ENCODE peak calls at places on chromosomes 13 and 19, in five cellular contexts. P is lower lobe of right lung, C is activated B cell treated with CpG ODN at 0.5 μM for 24 hours, Y is AG04450, Z is GM20000. N is an unnamed sample.

GRCh38 chr19:16496613-16496983 is 404 bp downstream of the C19orf44 start:
- DNase-seq in P (no peak), C (no peak), Y (no peak), Z (no peak), N (no peak)

GRCh38 chr13:37226966-37227365 is 121.5 kb upstream of the CSNK1A1L start:
- DNase-seq in P (no peak), C (no peak), Y (peak), Z (no peak), N (no peak)

GRCh38 chr19:40163541-40164129 is 27.6 kb upstream of the MAP3K10 start:
- DNase-seq in P (no peak), C (no peak), Y (no peak), Z (peak), N (no peak)

GRCh38 chr13:52061587-52061986 is 37.1 kb downstream of the UTP14C start:
- DNase-seq in P (no peak), C (no peak), Y (no peak), Z (no peak), N (no peak)

GRCh38 chr13:21475115-21475514 is 16.0 kb upstream of the ZDHHC20 start:
- DNase-seq in P (no peak), C (no peak), Y (no peak), Z (no peak), N (no peak)

GRCh38 chr13:75480691-75481175 is 1.2 kb downstream of the TBC1D4 start:
- DNase-seq in P (peak), C (no peak), Y (no peak), Z (peak), N (no peak)

GRCh38 chr13:83350569-83350968 is 531.7 kb downstream of the SLITRK1 start:
- DNase-seq in P (no peak), C (no peak), Y (no peak), Z (no peak), N (no peak)

GRCh38 chr13:102138635-102139225 is 263.1 kb downstream of the FGF14 start:
- DNase-seq in P (no peak), C (no peak), Y (no peak), Z (no peak), N (no peak)

GRCh38 chr13:32334676-32335075 is 19.4 kb downstream of the BRCA2 start:
- DNase-seq in P (no peak), C (no peak), Y (no peak), Z (no peak), N (no peak)

GRCh38 chr19:3027292-3027691 is 1.8 kb downstream of the TLE2 start:
- DNase-seq in P (no peak), C (no peak), Y (no peak), Z (no peak), N (no peak)

GRCh38 chr19:36638862-36639510 is 27.7 kb downstream of the ZNF461 start:
- DNase-seq in P (no peak), C (no peak), Y (no peak), Z (no peak), N (no peak)

GRCh38 chr13:114339779-114340534 is 25.7 kb downstream of the CHAMP1 start:
- DNase-seq in P (no peak), C (no peak), Y (no peak), Z (no peak), N (peak)

GRCh38 chr13:75985132-75985531 is 349.0 kb downstream of the LMO7 start:
- DNase-seq in P (no peak), C (no peak), Y (no peak), Z (no peak), N (no peak)

GRCh38 chr19:52214241-52214640 is 24.4 kb downstream of the PPP2R1A start:
- DNase-seq in P (no peak), C (no peak), Y (no peak), Z (no peak), N (no peak)

GRCh38 chr19:11693505-11694499 is 44.9 kb downstream of the ZNF823 start:
- DNase-seq in P (no peak), C (no peak), Y (no peak), Z (no peak), N (no peak)

GRCh38 chr19:51354742-51355148 is 11.4 kb downstream of the ETFB start:
- DNase-seq in P (no peak), C (no peak), Y (no peak), Z (no peak), N (no peak)

GRCh38 chr13:24644051-24644450 is 36.2 kb upstream of the ATP12A start:
- DNase-seq in P (no peak), C (no peak), Y (no peak), Z (no peak), N (no peak)

GRCh38 chr19:43957891-43958290 is 6.9 kb downstream of the ZNF221 start:
- DNase-seq in P (no peak), C (no peak), Y (peak), Z (no peak), N (no peak)

GRCh38 chr19:39949026-39949747 is 14.8 kb upstream of the FCGBP start:
- DNase-seq in P (no peak), C (no peak), Y (no peak), Z (no peak), N (no peak)

GRCh38 chr13:35469781-35470380 is 6.6 kb downstream of the MAB21L1 start:
- DNase-seq in P (no peak), C (no peak), Y (no peak), Z (no peak), N (no peak)

GRCh38 chr19:41327499-41328156 is 17.7 kb downstream of the CCDC97 start:
- DNase-seq in P (peak), C (peak), Y (no peak), Z (peak), N (peak)

GRCh38 chr19:29303035-29303706 is 90.2 kb upstream of the UQCRFS1 start:
- DNase-seq in P (no peak), C (no peak), Y (no peak), Z (no peak), N (no peak)

GRCh38 chr13:26978081-26978860 is 193.3 kb downstream of the USP12 start:
- DNase-seq in P (no peak), C (no peak), Y (no peak), Z (no peak), N (no peak)

GRCh38 chr13:50075619-50076097 is 60.4 kb downstream of the KCNRG start:
- DNase-seq in P (no peak), C (no peak), Y (no peak), Z (no peak), N (no peak)

GRCh38 chr13:74730556-74731331 is 596.5 kb upstream of the KLF12 start:
- DNase-seq in P (no peak), C (no peak), Y (no peak), Z (no peak), N (no peak)

GRCh38 chr13:23467048-23467931 is 33.8 kb upstream of the SACS start:
- DNase-seq in P (no peak), C (no peak), Y (no peak), Z (no peak), N (no peak)

GRCh38 chr19:13574933-13575332 is 68.7 kb upstream of the CACNA1A start:
- DNase-seq in P (no peak), C (no peak), Y (no peak), Z (no peak), N (no peak)
- TF ChIP-seq CTCF in P (no peak), C (no peak), Y (peak), Z (no peak), N (no peak)

DNA sequence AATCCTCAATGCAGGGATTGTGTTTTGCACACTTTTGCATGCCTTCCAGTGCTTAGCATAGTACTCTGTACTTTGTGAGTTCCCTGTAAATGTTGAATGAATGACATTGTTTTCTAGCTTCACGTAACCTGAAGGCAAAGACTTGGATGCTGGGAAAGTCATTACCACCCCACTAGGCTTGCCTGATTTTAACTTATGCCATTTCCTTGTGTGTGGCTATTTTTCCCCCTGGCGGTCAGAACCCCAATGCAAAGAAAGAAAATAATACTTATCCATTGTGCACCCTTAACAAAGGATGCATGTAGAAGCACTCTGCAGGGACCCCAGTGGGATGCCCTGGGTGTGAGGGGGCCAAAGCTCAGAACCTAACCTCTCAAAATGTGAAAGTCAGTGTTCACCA is 1.2 kb upstream of the ENOX1 start:
- DNase-seq in P (no peak), C (no peak), Y (no peak), Z (peak), N (no peak)
- TF ChIP-seq CTCF in P (peak), C (no peak), Y (peak), Z (peak), N (no peak)

GRCh38 chr19:7596191-7596937 is 701 bp downstream of the CAMSAP3 start:
- DNase-seq in P (no peak), C (no peak), Y (no peak), Z (peak), N (no peak)

GRCh38 chr19:7598180-7598579 is 2.5 kb downstream of the CAMSAP3 start:
- DNase-seq in P (no peak), C (no peak), Y (no peak), Z (no peak), N (no peak)

GRCh38 chr19:7600721-7601120 is 5.1 kb downstream of the CAMSAP3 start:
- DNase-seq in P (no peak), C (no peak), Y (no peak), Z (no peak), N (no peak)

GRCh38 chr19:7597689-7598088 is 2.0 kb downstream of the CAMSAP3 start:
- DNase-seq in P (no peak), C (no peak), Y (no peak), Z (peak), N (no peak)

DNA sequence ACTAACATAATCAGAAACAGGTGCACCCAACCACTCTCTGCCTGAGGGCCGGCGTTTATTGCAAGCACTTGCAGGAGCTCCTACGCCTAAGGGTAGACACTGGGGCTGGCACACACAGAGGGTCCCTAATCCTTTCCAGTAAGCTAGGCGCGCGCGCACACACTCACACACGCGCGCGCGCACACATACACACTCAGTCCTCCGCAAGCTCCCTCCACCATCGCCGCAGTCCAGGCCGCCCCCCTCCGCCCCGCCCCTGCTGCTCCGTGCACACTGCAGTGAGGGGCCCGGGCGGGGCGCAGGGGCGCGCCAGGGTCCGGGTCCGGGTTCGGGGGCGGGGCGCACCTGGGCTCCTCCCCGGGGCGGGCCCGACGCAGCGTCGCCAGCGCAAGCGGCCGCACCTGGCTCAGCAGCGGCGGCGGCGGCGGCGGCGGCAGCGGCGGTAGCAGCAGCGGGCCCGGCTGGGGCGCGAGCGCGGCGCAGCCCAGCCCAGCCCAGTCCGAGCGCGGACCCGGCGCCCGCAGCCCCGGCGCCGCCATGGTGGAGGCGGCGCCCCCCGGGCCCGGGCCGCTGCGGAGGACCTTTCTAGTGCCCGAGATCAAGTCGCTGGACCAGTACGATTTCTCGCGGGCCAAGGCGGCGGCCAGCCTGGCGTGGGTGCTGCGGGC is at the start of gene CAMSAP3:
- DNase-seq in P (peak), C (peak), Y (no peak), Z (peak), N (no peak)
- TF ChIP-seq CTCF in P (no peak), C (no peak), Y (no peak), Z (no peak), N (no peak)

GRCh38 chr13:47592256-47592655 is 408.8 kb downstream of the SUCLA2 start:
- DNase-seq in P (no peak), C (no peak), Y (no peak), Z (no peak), N (no peak)

GRCh38 chr13:47588676-47589075 is 412.4 kb downstream of the SUCLA2 start:
- DNase-seq in P (no peak), C (no peak), Y (no peak), Z (no peak), N (no peak)
- TF ChIP-seq CTCF in P (no peak), C (no peak), Y (no peak), Z (no peak), N (no peak)

GRCh38 chr13:99935772-99936171 is 35.8 kb downstream of the ZIC5 start:
- DNase-seq in P (no peak), C (no peak), Y (no peak), Z (no peak), N (no peak)
- TF ChIP-seq CTCF in P (peak), C (no peak), Y (no peak), Z (no peak), N (no peak)

GRCh38 chr13:28618595-28618994 is 40.3 kb upstream of the POMP start:
- DNase-seq in P (no peak), C (no peak), Y (no peak), Z (no peak), N (no peak)
- TF ChIP-seq CTCF in P (no peak), C (no peak), Y (no peak), Z (no peak), N (no peak)

GRCh38 chr19:17929056-17929455 is 3.8 kb upstream of the CCDC124 start:
- DNase-seq in P (no peak), C (no peak), Y (no peak), Z (peak), N (no peak)

GRCh38 chr19:17920527-17920926 is 12.3 kb upstream of the CCDC124 start:
- DNase-seq in P (no peak), C (no peak), Y (no peak), Z (no peak), N (no peak)

GRCh38 chr19:17922138-17922537 is 10.7 kb upstream of the CCDC124 start:
- DNase-seq in P (no peak), C (no peak), Y (no peak), Z (no peak), N (no peak)

GRCh38 chr19:17931532-17932191 is 1.2 kb upstream of the CCDC124 start:
- DNase-seq in P (peak), C (no peak), Y (no peak), Z (peak), N (no peak)

DNA sequence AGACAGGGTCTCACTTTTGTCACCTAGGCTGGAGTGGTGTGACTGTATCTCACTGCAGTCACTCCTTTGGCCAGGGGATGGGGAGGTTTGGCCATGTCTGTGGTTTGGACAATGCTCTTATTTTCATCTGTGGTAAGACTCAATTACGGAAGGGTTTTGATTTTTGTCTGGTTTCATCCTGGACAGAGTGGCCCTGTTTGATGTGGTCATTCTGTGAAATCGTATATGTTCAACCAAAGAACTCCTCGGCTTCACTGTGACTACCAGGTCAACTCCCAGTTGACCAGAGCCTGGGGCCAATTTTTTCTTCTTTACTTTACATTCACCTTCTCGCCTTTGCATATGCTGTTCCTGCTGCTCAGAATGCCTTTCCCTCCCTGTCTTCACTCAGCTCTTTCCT is 6.8 kb upstream of the CCDC124 start:
- DNase-seq in P (no peak), C (no peak), Y (no peak), Z (peak), N (no peak)
- TF ChIP-seq CTCF in P (no peak), C (no peak), Y (no peak), Z (no peak), N (no peak)

DNA sequence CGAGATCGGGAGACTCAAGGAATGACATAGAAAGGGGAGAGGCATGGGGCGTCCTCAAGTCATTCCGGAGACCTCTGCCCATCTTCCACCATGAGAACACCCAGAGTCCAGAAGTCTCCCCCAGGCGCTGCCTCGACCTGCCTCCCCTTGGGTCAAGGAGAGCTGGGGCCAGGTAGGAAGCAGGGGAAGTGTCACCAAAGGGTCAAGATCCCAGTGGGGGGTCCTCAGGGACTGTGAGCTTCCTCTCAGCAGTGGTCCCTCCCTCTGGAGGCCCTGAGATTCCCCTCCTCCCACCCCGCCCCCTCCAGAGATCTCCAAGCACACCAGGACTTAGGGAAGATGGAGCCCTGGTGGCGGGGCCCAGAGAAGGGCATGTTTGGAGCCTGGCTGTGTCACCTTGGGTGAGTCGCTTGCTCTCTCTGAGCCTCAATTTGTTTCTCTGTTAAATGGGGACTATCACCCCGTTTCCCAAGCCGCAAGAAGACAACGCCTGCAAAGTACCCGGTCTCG is 919 bp downstream of the DACT3 start:
- DNase-seq in P (no peak), C (no peak), Y (no peak), Z (no peak), N (no peak)
- TF ChIP-seq CTCF in P (no peak), C (no peak), Y (no peak), Z (no peak), N (no peak)